ENCODE peak calls at places on chromosomes 3 and 15, in five cellular contexts. D is H9, A is IMR-90, I is trophoblast cell, Z is H1. H is an unnamed sample.

GRCh38 chr15:73232771-73233170 is 136.0 kb downstream of the HCN4 start:
- DNase-seq in A (no peak), Z (no peak), I (no peak), D (no peak), H (no peak)

GRCh38 chr15:49215768-49216739 is 46.0 kb downstream of the GALK2 start:
- DNase-seq in A (no peak), I (no peak), D (no peak), Z (no peak), H (peak; percentile 54)

GRCh38 chr15:56582785-56583184 is 117.8 kb upstream of the MNS1 start:
- DNase-seq in Z (no peak), D (no peak), A (peak; percentile 2), I (no peak), H (no peak)

GRCh38 chr3:156818890-156819289 is 7.3 kb upstream of the LEKR1 start:
- DNase-seq in Z (no peak), A (peak; percentile 74), D (no peak), I (peak; percentile 56), H (no peak)

GRCh38 chr3:156135921-156136655 is 15.7 kb downstream of the KCNAB1 start:
- DNase-seq in Z (no peak), A (no peak), I (no peak), D (no peak), H (peak; percentile 10)

GRCh38 chr3:113769551-113769950 is 22.7 kb downstream of the ATP6V1A start:
- DNase-seq in D (no peak), I (no peak), Z (no peak), A (peak; percentile 70), H (no peak)

GRCh38 chr3:151012753-151013152 is 40.2 kb upstream of the CLRN1 start:
- DNase-seq in A (no peak), I (no peak), Z (no peak), D (no peak), H (peak; percentile 20)

GRCh38 chr3:38140326-38141172 is 2.1 kb downstream of the MYD88 start:
- DNase-seq in Z (peak; percentile 39), A (no peak), D (no peak), I (no peak), H (peak; percentile 47)

GRCh38 chr3:28349397-28350000 is 875 bp upstream of the AZI2 start:
- DNase-seq in A (peak; percentile 4), D (no peak), I (peak; percentile 74), Z (no peak), H (no peak)

GRCh38 chr15:57917998-57918397 is 147.5 kb downstream of the ALDH1A2 start:
- DNase-seq in A (no peak), I (no peak), Z (no peak), D (no peak), H (no peak)

GRCh38 chr3:139523718-139524117 is 15.8 kb downstream of the RBP1 start:
- DNase-seq in A (no peak), D (no peak), Z (peak; percentile 28), I (no peak), H (peak; percentile 48)

GRCh38 chr15:62280625-62281024 is 115.5 kb upstream of the C2CD4B start:
- DNase-seq in D (no peak), A (no peak), I (no peak), Z (no peak), H (no peak)

GRCh38 chr3:195549931-195550519 is 6.9 kb upstream of the PPP1R2 start:
- DNase-seq in I (no peak), A (no peak), Z (no peak), D (no peak), H (no peak)

GRCh38 chr15:44719293-44719999 is 8.1 kb downstream of the B2M start:
- DNase-seq in A (peak; percentile 69), D (no peak), I (peak; percentile 44), Z (no peak), H (no peak)

GRCh38 chr3:170301404-170301803 is 56.1 kb upstream of the SKIL start:
- DNase-seq in A (peak; percentile 32), I (no peak), D (no peak), Z (no peak), H (no peak)

GRCh38 chr3:138817685-138818084 is 17.0 kb downstream of the PIK3CB start:
- DNase-seq in I (no peak), D (no peak), Z (no peak), A (no peak), H (no peak)

GRCh38 chr15:90095521-90095959 is 6.7 kb downstream of the IDH2 start:
- DNase-seq in D (peak; percentile 48), I (no peak), A (no peak), Z (no peak), H (peak; percentile 94)

GRCh38 chr15:73344051-73344450 is 24.7 kb downstream of the HCN4 start:
- DNase-seq in A (peak; percentile 9), D (no peak), I (no peak), Z (no peak), H (no peak)

GRCh38 chr3:138375446-138375845 is 27.1 kb downstream of the MRAS start:
- DNase-seq in I (no peak), A (no peak), Z (no peak), D (no peak), H (no peak)

GRCh38 chr3:20055020-20055775 is 15.0 kb downstream of the KAT2B start:
- DNase-seq in A (no peak), I (no peak), Z (no peak), D (no peak), H (no peak)

GRCh38 chr3:9067352-9067975 is 104.2 kb upstream of the RAD18 start:
- DNase-seq in D (peak; percentile 72), Z (peak; percentile 65), A (peak; percentile 71), I (peak; percentile 50), H (peak; percentile 83)

GRCh38 chr3:59866076-59866475 is 816.3 kb upstream of the CFAP20DC start:
- DNase-seq in A (no peak), Z (no peak), I (no peak), D (no peak), H (no peak)

GRCh38 chr3:72334681-72335457 is 513.4 kb downstream of the SHQ1 start:
- DNase-seq in I (no peak), D (peak; percentile 69), Z (no peak), A (no peak), H (peak; percentile 97)

GRCh38 chr15:101731746-101732145 is 7.5 kb upstream of the TARS3 start:
- DNase-seq in A (no peak), I (no peak), Z (no peak), D (no peak), H (no peak)

GRCh38 chr15:91049378-91050127 is 27.2 kb upstream of the VPS33B start:
- DNase-seq in I (peak; percentile 17), A (peak; percentile 53), Z (no peak), D (peak; percentile 71), H (peak; percentile 68)

GRCh38 chr15:63494406-63494805 is 10.0 kb upstream of the USP3 start:
- DNase-seq in I (no peak), A (no peak), D (no peak), Z (no peak), H (no peak)

GRCh38 chr15:55916666-55917409 is 76.6 kb downstream of the NEDD4 start:
- DNase-seq in Z (no peak), D (no peak), I (no peak), A (peak; percentile 91), H (no peak)

GRCh38 chr3:104190681-104191080 is 1176.0 kb upstream of the ALCAM start:
- DNase-seq in I (no peak), D (no peak), A (no peak), Z (no peak), H (peak; percentile 70)

GRCh38 chr15:89972085-89972484 is 29.0 kb upstream of the ZNF710 start:
- DNase-seq in Z (no peak), D (no peak), A (no peak), I (no peak), H (peak; percentile 13)

GRCh38 chr15:64092864-64093626 is 593 bp downstream of the CIAO2A start:
- DNase-seq in D (peak; percentile 57), I (no peak), A (peak; percentile 64), Z (peak; percentile 73), H (peak; percentile 78)

GRCh38 chr3:156816091-156816793 is 9.9 kb upstream of the LEKR1 start:
- DNase-seq in D (peak; percentile 53), I (peak; percentile 10), Z (no peak), A (peak; percentile 79), H (no peak)

DNA sequence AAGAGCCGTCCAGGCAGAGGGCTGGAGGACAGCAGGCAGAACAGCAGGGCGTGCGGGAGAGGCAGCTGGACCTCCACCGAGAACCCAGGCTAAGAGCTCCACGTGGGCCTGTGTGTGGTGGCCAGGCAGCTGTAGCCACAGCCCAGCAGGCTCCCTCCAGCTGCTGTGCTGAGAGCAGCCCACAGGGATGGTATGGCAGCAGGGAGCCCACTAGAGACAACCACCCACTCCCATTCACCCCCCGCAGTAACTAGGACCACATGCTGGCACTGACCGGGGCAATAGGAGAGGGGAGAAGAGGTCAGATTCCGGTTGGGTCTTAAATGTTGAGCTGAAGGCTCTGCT is 25.6 kb upstream of the MUSTN1 start:
- DNase-seq in Z (no peak), A (no peak), I (no peak), D (no peak), H (no peak)
- H2AK5ac ChIP-seq in Z (no peak overlapping the region), A (no peak overlapping the region), I (no peak overlapping the region), D (no peak overlapping the region), H (no peak overlapping the region)

GRCh38 chr3:128992926-128993460 is 883 bp downstream of the CFAP92 start:
- DNase-seq in D (no peak), I (no peak), A (no peak), Z (peak; percentile 62), H (no peak)
- H2AK5ac ChIP-seq in D (no peak overlapping the region), I (no peak overlapping the region), A (no peak overlapping the region), Z (no peak overlapping the region), H (no peak overlapping the region)

DNA sequence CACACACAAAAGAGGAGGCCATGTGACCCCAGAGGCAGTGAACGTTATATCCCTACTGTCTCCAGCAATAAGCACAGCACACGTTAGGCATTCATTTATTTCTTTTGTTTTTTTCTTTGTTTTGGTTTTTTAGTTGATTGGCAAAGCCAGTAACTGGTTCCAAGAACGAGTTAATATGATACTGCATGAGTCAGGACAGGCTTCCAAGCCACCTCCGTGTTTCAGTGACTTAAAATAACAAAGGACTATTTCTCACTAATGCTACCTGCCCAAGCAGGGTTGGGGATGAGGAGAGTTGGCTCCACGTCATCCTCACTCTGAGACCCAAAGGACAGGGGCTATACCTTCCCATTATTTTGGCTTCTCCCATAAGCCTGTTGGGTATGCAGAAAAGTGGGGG is 130.5 kb downstream of the ST8SIA2 start:
- DNase-seq in I (no peak), Z (no peak), A (no peak), D (no peak), H (no peak)
- H2AK5ac ChIP-seq in I (no peak overlapping the region), Z (peak overlapping the region; percentile 24), A (no peak overlapping the region), D (no peak overlapping the region), H (no peak overlapping the region)

DNA sequence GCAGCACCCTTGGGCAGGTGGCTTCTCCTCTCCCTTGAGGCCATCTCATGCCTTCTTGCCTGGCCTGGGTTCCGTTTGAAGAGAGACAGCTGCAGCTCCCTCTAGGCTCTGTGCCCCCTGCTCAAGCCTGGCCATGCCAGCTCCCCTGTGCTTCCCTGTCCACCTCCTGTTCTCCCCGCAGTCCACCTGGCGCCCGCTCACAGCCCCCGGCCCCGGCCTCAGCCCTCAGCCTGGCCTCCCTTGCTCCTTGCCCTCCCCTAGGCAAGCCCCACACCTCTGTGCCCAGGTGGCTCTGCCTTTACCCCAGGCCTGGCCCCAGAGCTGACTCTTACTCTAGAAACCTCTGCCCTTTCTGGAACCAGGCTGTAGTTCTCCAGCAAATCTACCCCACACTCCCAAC is 13.9 kb upstream of the RHO start:
- DNase-seq in D (no peak), A (no peak), I (no peak), Z (no peak), H (no peak)
- H2AK5ac ChIP-seq in D (no peak overlapping the region), A (no peak overlapping the region), I (no peak overlapping the region), Z (no peak overlapping the region), H (no peak overlapping the region)

H was measured in mesendoderm.